ENCODE peak calls at places on chromosomes 12 and 14, in nine cellular contexts. One of them, this sample, is unnamed.

GRCh38 chr12:34218193-34219045 is 196.1 kb downstream of the ALG10 start:
- DNase-seq in lung: peak
- DNase-seq in Right ventricle myocardium superior: peak
- DNase-seq in CD8-positive, alpha-beta T cell: peak
- DNase-seq in GDM1: peak
- DNase-seq in amygdala: peak
- DNase-seq in trophoblast cell: peak
- DNase-seq in neuronal stem cell: no peak
- DNase-seq in choroid plexus epithelial cell: peak
- DNase-seq in this sample: peak

GRCh38 chr12:117901631-117902030 is 67.2 kb downstream of the KSR2 start:
- DNase-seq in lung: no peak
- DNase-seq in Right ventricle myocardium superior: no peak
- DNase-seq in neuronal stem cell: no peak
- DNase-seq in CD8-positive, alpha-beta T cell: no peak
- DNase-seq in choroid plexus epithelial cell: no peak
- DNase-seq in GDM1: no peak
- DNase-seq in trophoblast cell: no peak
- DNase-seq in amygdala: no peak
- DNase-seq in this sample: no peak

GRCh38 chr14:101222362-101223090 is 319.0 kb upstream of the RTL1 start:
- DNase-seq in CD8-positive, alpha-beta T cell: peak
- DNase-seq in GDM1: no peak
- DNase-seq in lung: no peak
- DNase-seq in Right ventricle myocardium superior: no peak
- DNase-seq in amygdala: no peak
- DNase-seq in neuronal stem cell: peak
- DNase-seq in trophoblast cell: no peak
- DNase-seq in choroid plexus epithelial cell: no peak
- DNase-seq in this sample: no peak

GRCh38 chr12:126558810-126559209 is 1493.6 kb downstream of the AACS start:
- DNase-seq in Right ventricle myocardium superior: no peak
- DNase-seq in neuronal stem cell: no peak
- DNase-seq in GDM1: no peak
- DNase-seq in CD8-positive, alpha-beta T cell: no peak
- DNase-seq in trophoblast cell: no peak
- DNase-seq in lung: no peak
- DNase-seq in choroid plexus epithelial cell: no peak
- DNase-seq in amygdala: no peak
- DNase-seq in this sample: no peak

GRCh38 chr14:94395900-94396574 is 7.6 kb upstream of the SERPINA1 start:
- DNase-seq in choroid plexus epithelial cell: no peak
- DNase-seq in CD8-positive, alpha-beta T cell: no peak
- DNase-seq in trophoblast cell: no peak
- DNase-seq in Right ventricle myocardium superior: no peak
- DNase-seq in neuronal stem cell: no peak
- DNase-seq in amygdala: no peak
- DNase-seq in GDM1: no peak
- DNase-seq in lung: no peak
- DNase-seq in this sample: no peak

GRCh38 chr12:95100264-95101190 is 27.1 kb upstream of the NR2C1 start:
- DNase-seq in trophoblast cell: no peak
- DNase-seq in CD8-positive, alpha-beta T cell: no peak
- DNase-seq in choroid plexus epithelial cell: no peak
- DNase-seq in Right ventricle myocardium superior: no peak
- DNase-seq in neuronal stem cell: no peak
- DNase-seq in lung: no peak
- DNase-seq in amygdala: no peak
- DNase-seq in GDM1: no peak
- DNase-seq in this sample: peak

GRCh38 chr14:37584211-37585100 is 10.6 kb downstream of the FOXA1 start:
- DNase-seq in choroid plexus epithelial cell: no peak
- DNase-seq in Right ventricle myocardium superior: no peak
- DNase-seq in amygdala: no peak
- DNase-seq in trophoblast cell: no peak
- DNase-seq in CD8-positive, alpha-beta T cell: no peak
- DNase-seq in GDM1: no peak
- DNase-seq in neuronal stem cell: no peak
- DNase-seq in lung: no peak
- DNase-seq in this sample: no peak

GRCh38 chr12:10027311-10028099 is 3.0 kb upstream of the CLEC9A start:
- DNase-seq in Right ventricle myocardium superior: no peak
- DNase-seq in GDM1: no peak
- DNase-seq in amygdala: no peak
- DNase-seq in trophoblast cell: peak
- DNase-seq in neuronal stem cell: no peak
- DNase-seq in lung: no peak
- DNase-seq in choroid plexus epithelial cell: peak
- DNase-seq in CD8-positive, alpha-beta T cell: no peak
- DNase-seq in this sample: no peak

GRCh38 chr12:11717533-11717961 is 68.1 kb downstream of the ETV6 start:
- DNase-seq in trophoblast cell: no peak
- DNase-seq in lung: no peak
- DNase-seq in amygdala: no peak
- DNase-seq in GDM1: no peak
- DNase-seq in Right ventricle myocardium superior: no peak
- DNase-seq in choroid plexus epithelial cell: peak
- DNase-seq in CD8-positive, alpha-beta T cell: no peak
- DNase-seq in neuronal stem cell: no peak
- DNase-seq in this sample: no peak

This sample was measured in left ventricle myocardium superior.